ENCODE peak calls at places on chromosome 15, in ten cellular contexts. E is hippocampal formation; M is activated gamma-delta T cell treated with Interleukin-2 at 50 U/mL for 16 hours; O is substantia nigra; Z is activated naive CD4-positive, alpha-beta T cell treated with Interleukin-2 at 50 U/mL for 16 hours; C is HEK293T; T is kidney tubule cell; P is naive thymus-derived CD4-positive, alpha-beta T cell; I is uterus; W is AG09309. S is an unnamed sample.

GRCh38 chr15:61315471-61315870 is 86.4 kb upstream of the RORA start:
- DNase-seq in E (no peak), M (no peak), O (no peak), Z (no peak), C (no peak), T (no peak), P (no peak), I (no peak), W (no peak), S (no peak)

GRCh38 chr15:77327168-77327567 is 92.7 kb downstream of the PEAK1 start:
- DNase-seq in E (no peak), M (no peak), O (no peak), Z (no peak), C (no peak), T (no peak), P (no peak), I (no peak), W (no peak), S (no peak)

GRCh38 chr15:31752363-31752762 is 278.0 kb upstream of the CHRNA7 start:
- DNase-seq in E (no peak), M (no peak), O (no peak), Z (no peak), C (no peak), T (peak), P (no peak), I (no peak), W (no peak), S (no peak)

GRCh38 chr15:51195459-51195858 is 100.8 kb upstream of the TNFAIP8L3 start:
- DNase-seq in E (no peak), M (no peak), O (no peak), Z (no peak), C (no peak), T (no peak), P (no peak), I (no peak), W (no peak), S (no peak)

GRCh38 chr15:72009207-72009606 is 108.7 kb downstream of the MYO9A start:
- DNase-seq in E (no peak), M (no peak), O (no peak), Z (no peak), C (no peak), T (peak), P (no peak), I (no peak), W (no peak), S (no peak)

GRCh38 chr15:74369084-74369745 is 1.8 kb upstream of the CYP11A1 start:
- DNase-seq in E (no peak), M (no peak), O (no peak), Z (no peak), C (no peak), T (no peak), P (no peak), I (no peak), W (no peak), S (no peak)

GRCh38 chr15:74863239-74864056 is 9.7 kb downstream of the SCAMP2 start:
- DNase-seq in E (no peak), M (no peak), O (no peak), Z (no peak), C (no peak), T (peak), P (no peak), I (no peak), W (no peak), S (no peak)

GRCh38 chr15:96353931-96354730 is 23.6 kb downstream of the NR2F2 start:
- DNase-seq in E (no peak), M (no peak), O (no peak), Z (no peak), C (no peak), T (peak), P (no peak), I (peak), W (no peak), S (no peak)

GRCh38 chr15:40844543-40844981 is 714 bp downstream of the SPINT1 start:
- DNase-seq in E (no peak), M (peak), O (no peak), Z (peak), C (no peak), T (peak), P (peak), I (no peak), W (no peak), S (no peak)

GRCh38 chr15:47477253-47477652 is 240.1 kb upstream of the SEMA6D start:
- DNase-seq in E (no peak), M (no peak), O (no peak), Z (no peak), C (no peak), T (no peak), P (no peak), I (no peak), W (no peak), S (no peak)

GRCh38 chr15:27077790-27078189 is 106.8 kb downstream of the GABRG3 start:
- DNase-seq in E (no peak), M (no peak), O (no peak), Z (no peak), C (no peak), T (no peak), P (no peak), I (no peak), W (no peak), S (no peak)

GRCh38 chr15:48862705-48863104 is 15.2 kb upstream of the EID1 start:
- DNase-seq in E (no peak), M (no peak), O (no peak), Z (no peak), C (no peak), T (no peak), P (no peak), I (no peak), W (no peak), S (no peak)

GRCh38 chr15:41001524-41001923 is 48.3 kb downstream of the CHAC1 start:
- DNase-seq in E (no peak), M (no peak), O (no peak), Z (no peak), C (no peak), T (no peak), P (no peak), I (no peak), W (no peak), S (no peak)

GRCh38 chr15:39896837-39897236 is 23.2 kb downstream of the GPR176 start:
- DNase-seq in E (no peak), M (no peak), O (no peak), Z (no peak), C (no peak), T (no peak), P (no peak), I (no peak), W (peak), S (no peak)